ENCODE peak calls at places on chromosome 17, in six cellular contexts. F is NCI-H446; N is NCI-H187; U is HS-27A; S is HFF-Myc; J is CD8-positive, alpha-beta memory T cell. E is an unnamed sample.

GRCh38 chr17:79970576-79971068 is 65.0 kb downstream of the TBC1D16 start:
- DNase-seq in N (no peak), U (no peak), S (no peak), J (peak; percentile 23), F (no peak), E (no peak)

GRCh38 chr17:50524838-50525237 is 7.7 kb upstream of the EPN3 start:
- DNase-seq in N (no peak), U (no peak), S (no peak), F (no peak), J (no peak), E (no peak)

GRCh38 chr17:53490447-53490968 is 332.2 kb upstream of the KIF2B start:
- DNase-seq in S (no peak), N (no peak), F (no peak), U (no peak), J (no peak), E (no peak)

GRCh38 chr17:5584971-5585794 is 874 bp upstream of the NLRP1 start:
- DNase-seq in N (no peak), S (peak; percentile 39), J (no peak), U (peak; percentile 49), F (no peak), E (no peak)

GRCh38 chr17:81012574-81013447 is 21.2 kb downstream of the CHMP6 start:
- DNase-seq in F (no peak), S (no peak), U (no peak), N (no peak), J (no peak), E (no peak)

GRCh38 chr17:69869667-69870066 is 205.4 kb upstream of the KCNJ16 start:
- DNase-seq in F (no peak), S (no peak), J (no peak), U (no peak), N (no peak), E (no peak)

GRCh38 chr17:48240562-48241130 is 133.1 kb downstream of the SNX11 start:
- DNase-seq in U (peak; percentile 68), S (no peak), N (no peak), F (no peak), J (no peak), E (no peak)

GRCh38 chr17:11948791-11949190 is 48.5 kb downstream of the ZNF18 start:
- DNase-seq in U (peak; percentile 24), S (no peak), N (no peak), J (no peak), F (no peak), E (no peak)

GRCh38 chr17:80704381-80704819 is 159.8 kb downstream of the RPTOR start:
- DNase-seq in S (no peak), N (no peak), U (no peak), F (no peak), J (no peak), E (no peak)

GRCh38 chr17:38660097-38661026 is 14.4 kb downstream of the EPOP start:
- DNase-seq in F (no peak), N (no peak), J (no peak), U (no peak), S (no peak), E (no peak)

GRCh38 chr17:19724501-19725420 is 8.4 kb upstream of the SLC47A2 start:
- DNase-seq in N (no peak), J (no peak), U (no peak), F (no peak), S (no peak), E (no peak)

GRCh38 chr17:58755269-58755576 is 431 bp upstream of the PPM1E start:
- DNase-seq in N (no peak), U (no peak), J (no peak), S (no peak), F (no peak), E (no peak)

GRCh38 chr17:81026266-81027036 is 8.5 kb upstream of the BAIAP2 start:
- DNase-seq in U (no peak), N (no peak), S (no peak), F (no peak), J (no peak), E (no peak)

GRCh38 chr17:78506454-78507309 is 70.5 kb downstream of the DNAH17 start:
- DNase-seq in S (no peak), J (no peak), U (no peak), N (no peak), F (no peak), E (no peak)

GRCh38 chr17:16486373-16487250 is 5.4 kb downstream of the LRRC75A start:
- DNase-seq in U (peak; percentile 73), J (no peak), N (peak; percentile 88), S (peak; percentile 27), F (peak; percentile 48), E (peak; percentile 92)

GRCh38 chr17:704111-704864 is 10.4 kb downstream of the VPS53 start:
- DNase-seq in S (no peak), F (no peak), N (no peak), U (no peak), J (no peak), E (no peak)

GRCh38 chr17:4490637-4491061 is 8.0 kb upstream of the SPNS2 start:
- DNase-seq in F (no peak), S (no peak), U (no peak), N (no peak), J (no peak), E (no peak)

E was measured in NCI-H2107.